ENCODE peak calls at places on chromosome 20, in nine cellular contexts. O is NCI-H1930; M is Ammon's horn; T is naive thymus-derived CD8-positive, alpha-beta T cell; H is iPS-NIHi11; P is AG04450; Y is pons; K is stomach; X is stimulated activated CD8-positive, alpha-beta memory T cell treated with anti-CD3 and anti-CD28 coated beads, Interleukin-7, amount 100 ng/mL, for 1 hour. Z is an unnamed sample.

GRCh38 chr20:38404016-38404415 is 31.1 kb downstream of the SNHG17 start:
- DNase-seq in K (no peak), T (no peak), X (no peak), P (no peak), M (no peak), O (no peak), H (no peak), Y (no peak), Z (no peak)

GRCh38 chr20:10501377-10501776 is 66.3 kb downstream of the SLX4IP start:
- DNase-seq in T (no peak), M (peak; percentile 84), X (no peak), Y (peak; percentile 82), K (no peak), P (no peak), H (no peak), O (no peak), Z (no peak)

GRCh38 chr20:38343798-38344701 is 2.2 kb upstream of the LBP start:
- DNase-seq in O (no peak), K (no peak), H (no peak), Y (no peak), X (no peak), P (no peak), M (no peak), T (no peak), Z (peak; percentile 89)

GRCh38 chr20:62941792-62942191 is 3.8 kb downstream of the GID8 start:
- DNase-seq in Y (no peak), P (no peak), T (no peak), H (no peak), O (no peak), X (no peak), M (no peak), K (no peak), Z (no peak)

GRCh38 chr20:38321959-38322598 is 18.1 kb downstream of the BPI start:
- DNase-seq in Y (peak; percentile 90), K (no peak), M (peak; percentile 84), P (peak; percentile 45), T (no peak), X (no peak), H (peak; percentile 82), O (no peak), Z (no peak)

GRCh38 chr20:47696856-47697255 is 88.4 kb downstream of the SULF2 start:
- DNase-seq in X (no peak), H (no peak), M (no peak), O (no peak), T (no peak), Y (no peak), P (no peak), K (no peak), Z (no peak)

GRCh38 chr20:6492396-6493055 is 275.0 kb upstream of the BMP2 start:
- DNase-seq in K (no peak), X (no peak), T (no peak), M (peak; percentile 12), P (no peak), H (no peak), O (no peak), Y (peak; percentile 74), Z (no peak)

GRCh38 chr20:32091888-32092346 is 17.6 kb upstream of the TM9SF4 start:
- DNase-seq in H (peak; percentile 84), O (peak; percentile 76), K (peak; percentile 78), M (peak; percentile 79), X (peak; percentile 43), T (peak; percentile 68), P (peak; percentile 47), Y (peak; percentile 69), Z (peak; percentile 66)

GRCh38 chr20:25508083-25508770 is 77.1 kb downstream of the NINL start:
- DNase-seq in P (peak; percentile 37), T (no peak), Y (no peak), M (no peak), O (no peak), K (no peak), H (no peak), X (no peak), Z (peak; percentile 91)

Z was measured in left lobe of liver.